ENCODE peak calls at places on chromosome 5, in seven cellular contexts. K, E, S, D, Q, W and V are unnamed samples. For H3K9me3, the result is how much of the 10 kb centered on the place peaks cover.

GRCh38 chr5:139649082-139649991 is 1.2 kb downstream of the CXXC5 start:
- DNase-seq in K (peak), E (peak), S (peak), D (peak), Q (no peak), W (no peak), V (no peak)

GRCh38 chr5:87400305-87400899 is 12.3 kb downstream of the CCNH start:
- DNase-seq in K (no peak), E (no peak), S (no peak), D (no peak), Q (no peak), W (no peak), V (no peak)

GRCh38 chr5:149240354-149240998 is 31.2 kb upstream of the AFAP1L1 start:
- DNase-seq in K (no peak), E (no peak), S (no peak), D (peak), Q (no peak), W (no peak), V (no peak)

GRCh38 chr5:151014680-151015343 is 5.6 kb upstream of the GPX3 start:
- DNase-seq in K (no peak), E (no peak), S (no peak), D (no peak), Q (peak), W (no peak), V (no peak)

GRCh38 chr5:91139572-91140200 is 243.4 kb downstream of the ARRDC3 start:
- DNase-seq in K (no peak), E (no peak), S (no peak), D (no peak), Q (no peak), W (no peak), V (no peak)

GRCh38 chr5:81283976-81284375 is 17.4 kb upstream of the ZCCHC9 start:
- DNase-seq in K (no peak), E (no peak), S (no peak), D (no peak), Q (no peak), W (no peak), V (no peak)

GRCh38 chr5:153623906-153624765 is 133.7 kb downstream of the GRIA1 start:
- DNase-seq in K (no peak), E (no peak), S (peak), D (no peak), Q (no peak), W (no peak), V (no peak)

GRCh38 chr5:83547156-83547555 is 75.6 kb downstream of the VCAN start:
- DNase-seq in K (no peak), E (no peak), S (no peak), D (no peak), Q (no peak), W (no peak), V (no peak)

GRCh38 chr5:157398310-157398709 is 61.7 kb upstream of the NIPAL4 start:
- DNase-seq in K (no peak), E (no peak), S (no peak), D (no peak), Q (no peak), W (no peak), V (no peak)

GRCh38 chr5:151469992-151470391 is 22.6 kb downstream of the SLC36A1 start:
- DNase-seq in K (no peak), E (no peak), S (no peak), D (no peak), Q (no peak), W (no peak), V (no peak)

GRCh38 chr5:137228816-137229215 is 270.3 kb downstream of the SPOCK1 start:
- DNase-seq in K (no peak), E (no peak), S (no peak), D (no peak), Q (no peak), W (no peak), V (no peak)

GRCh38 chr5:2262620-2263019 is 379.9 kb upstream of the IRX4 start:
- DNase-seq in K (peak), E (no peak), S (no peak), D (no peak), Q (no peak), W (no peak), V (no peak)

GRCh38 chr5:15420201-15420600 is 79.8 kb upstream of the FBXL7 start:
- DNase-seq in K (no peak), E (no peak), S (no peak), D (peak), Q (no peak), W (peak), V (no peak)

GRCh38 chr5:17314907-17315471 is 97.6 kb downstream of the BASP1 start:
- DNase-seq in K (no peak), E (no peak), S (no peak), D (no peak), Q (no peak), W (no peak), V (no peak)

GRCh38 chr5:54580997-54581741 is 63.6 kb downstream of the SNX18 start:
- DNase-seq in K (no peak), E (no peak), S (no peak), D (no peak), Q (no peak), W (no peak), V (no peak)

GRCh38 chr5:14068136-14068535 is 75.0 kb upstream of the TRIO start:
- DNase-seq in K (no peak), E (no peak), S (no peak), D (no peak), Q (no peak), W (no peak), V (no peak)

GRCh38 chr5:56052735-56053134 is 58.0 kb upstream of the IL6ST start:
- DNase-seq in K (no peak), E (no peak), S (no peak), D (no peak), Q (no peak), W (no peak), V (no peak)

GRCh38 chr5:178981381-178981780 is 13.7 kb downstream of the GRM6 start:
- DNase-seq in K (peak), E (no peak), S (no peak), D (no peak), Q (no peak), W (no peak), V (no peak)
- H3K9me3 ChIP-seq in K (half or more), E (under half), S (half or more), D (under half), Q (under half), W (under half), V (half or more)

GRCh38 chr5:158546080-158546479 is 553.6 kb downstream of the EBF1 start:
- DNase-seq in K (no peak), E (no peak), S (no peak), D (no peak), Q (no peak), W (no peak), V (no peak)

GRCh38 chr5:158552241-158552640 is 547.5 kb downstream of the EBF1 start:
- DNase-seq in K (no peak), E (no peak), S (no peak), D (no peak), Q (no peak), W (no peak), V (no peak)

GRCh38 chr5:158546748-158547147 is 553.0 kb downstream of the EBF1 start:
- DNase-seq in K (no peak), E (no peak), S (no peak), D (peak), Q (no peak), W (no peak), V (no peak)

GRCh38 chr5:158553195-158553945 is 546.3 kb downstream of the EBF1 start:
- DNase-seq in K (no peak), E (no peak), S (no peak), D (no peak), Q (no peak), W (peak), V (no peak)

DNA sequence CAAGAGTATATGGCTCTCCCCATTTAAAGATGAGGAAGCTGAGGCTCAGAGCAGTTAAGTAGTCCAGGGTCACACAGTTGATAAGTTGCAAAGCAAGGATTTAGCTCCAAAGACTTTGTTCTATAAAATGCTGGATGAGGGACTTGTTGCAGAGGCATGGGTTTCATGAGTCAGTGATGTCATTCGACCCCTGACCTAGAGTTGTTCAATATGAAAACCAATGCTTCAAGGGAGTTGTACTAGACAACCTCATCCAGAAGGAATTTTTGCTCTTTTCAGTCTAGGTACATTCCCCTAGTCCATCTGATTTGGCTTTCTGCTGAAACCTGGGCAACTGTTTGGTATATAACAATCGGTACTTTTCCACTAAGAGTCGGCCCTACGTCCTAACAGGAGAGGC is 550.4 kb downstream of the EBF1 start:
- DNase-seq in K (no peak), E (no peak), S (no peak), D (no peak), Q (no peak), W (no peak), V (no peak)
- H3K9me3 ChIP-seq in K (under half), E (under half), S (under half), D (under half), Q (under half), W (under half), V (under half)

GRCh38 chr5:141356133-141356532 is 1.3 kb downstream of the PCDHGA4 start:
- DNase-seq in K (no peak), E (no peak), S (no peak), D (no peak), Q (no peak), W (no peak), V (no peak)
- H3K9me3 ChIP-seq in K (half or more), E (under half), S (under half), D (under half), Q (under half), W (under half), V (half or more)

DNA sequence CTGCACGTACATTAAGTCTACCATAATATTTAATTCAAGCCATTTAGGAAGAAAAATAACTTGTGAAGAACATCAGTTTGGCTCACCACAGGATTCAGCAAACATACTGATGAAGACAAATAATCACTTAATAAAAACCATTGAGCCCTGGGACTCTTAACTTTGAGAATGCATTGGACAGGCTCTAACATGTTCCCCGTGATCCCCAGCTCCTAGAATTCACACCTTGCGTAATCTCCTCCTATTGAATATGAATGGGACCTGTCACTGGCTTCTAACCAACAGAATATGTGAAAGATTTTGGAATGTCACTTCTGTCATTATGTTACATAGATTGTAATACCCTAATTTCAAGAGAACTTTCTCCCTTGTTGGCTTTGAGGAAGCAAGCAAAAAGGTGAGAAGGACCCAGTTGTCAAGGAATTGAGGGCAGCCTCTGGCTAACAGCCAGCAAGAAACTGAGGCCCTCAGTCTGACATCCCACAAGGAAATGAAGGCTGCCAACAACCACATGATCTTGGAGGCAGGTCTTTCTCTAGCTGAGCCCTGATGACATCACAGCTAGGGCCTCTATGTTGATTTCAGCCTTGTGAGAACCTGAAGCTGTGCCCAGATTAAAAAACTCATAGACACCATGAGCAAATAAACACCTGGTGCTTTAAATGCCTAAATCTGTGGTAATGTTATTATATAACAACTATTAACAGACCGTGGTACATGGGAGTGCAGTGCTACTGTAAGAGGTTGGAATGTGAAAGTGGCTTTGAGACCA is 433.2 kb downstream of the SEMA5A start:
- DNase-seq in K (no peak), E (no peak), S (no peak), D (no peak), Q (no peak), W (no peak), V (no peak)
- H3K9me3 ChIP-seq in K (under half), E (under half), S (under half), D (under half), Q (under half), W (under half), V (under half)

GRCh38 chr5:141319699-141320098 is 885 bp downstream of the TAF7 start:
- DNase-seq in K (no peak), E (no peak), S (no peak), D (no peak), Q (no peak), W (no peak), V (no peak)

GRCh38 chr5:141313711-141314110 is 6.9 kb downstream of the TAF7 start:
- DNase-seq in K (no peak), E (no peak), S (no peak), D (no peak), Q (no peak), W (no peak), V (no peak)

GRCh38 chr5:141322261-141322660 is 1.7 kb upstream of the TAF7 start:
- DNase-seq in K (no peak), E (no peak), S (no peak), D (no peak), Q (no peak), W (no peak), V (no peak)

GRCh38 chr5:141320225-141321169 is at the start of gene TAF7:
- DNase-seq in K (peak), E (peak), S (peak), D (peak), Q (peak), W (peak), V (peak)

DNA sequence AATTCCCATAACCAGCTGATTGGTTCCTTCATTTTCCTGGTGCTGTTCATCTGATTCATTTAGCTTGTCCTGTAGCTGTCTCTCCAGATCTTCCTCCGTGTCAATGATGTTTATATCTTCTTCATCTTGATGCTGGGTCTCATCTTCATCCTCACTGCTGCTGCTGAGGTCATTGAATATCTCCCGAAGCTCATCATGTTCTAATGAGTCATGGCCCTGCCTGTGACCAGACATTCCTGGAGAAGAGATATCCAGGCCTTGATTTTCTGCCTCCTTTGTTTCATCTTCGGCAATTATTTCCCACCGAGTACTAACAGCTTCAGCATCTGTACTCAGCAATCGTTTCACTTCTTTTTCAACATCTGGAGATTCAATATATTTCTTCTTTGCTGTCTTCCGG is 1.4 kb downstream of the TAF7 start:
- DNase-seq in K (no peak), E (no peak), S (no peak), D (no peak), Q (no peak), W (no peak), V (no peak)
- H3K9me3 ChIP-seq in K (half or more), E (under half), S (under half), D (half or more), Q (under half), W (under half), V (half or more)